ENCODE peak calls at places on chromosome 21, in six cellular contexts. J is H9, Z is IMR-90, O is neuronal stem cell, U is trophoblast cell, X is mesenchymal stem cell. C is an unnamed sample.

GRCh38 chr21:40672602-40673001 is 174.4 kb downstream of the DSCAM start:
- DNase-seq in X (no peak), O (no peak), U (no peak), J (no peak), Z (no peak), C (no peak)

GRCh38 chr21:38308010-38308784 is 51.4 kb downstream of the KCNJ15 start:
- DNase-seq in U (no peak), O (no peak), Z (peak; percentile 12), J (no peak), X (peak; percentile 69), C (no peak)

GRCh38 chr21:25421327-25422028 is 185.8 kb downstream of the MRPL39 start:
- DNase-seq in O (peak; percentile 20), J (peak; percentile 44), Z (peak; percentile 68), X (peak; percentile 3), U (peak; percentile 8), C (peak; percentile 77)

GRCh38 chr21:20646431-20646830 is 351.8 kb upstream of the NCAM2 start:
- DNase-seq in Z (no peak), O (no peak), J (no peak), U (no peak), X (no peak), C (no peak)

GRCh38 chr21:40178726-40179125 is 311.5 kb downstream of the PCP4 start:
- DNase-seq in U (no peak), X (no peak), Z (no peak), O (no peak), J (no peak), C (no peak)

GRCh38 chr21:37393030-37393429 is 26.5 kb downstream of the DYRK1A start:
- DNase-seq in O (no peak), X (no peak), Z (no peak), J (no peak), U (no peak), C (no peak)

GRCh38 chr21:21232320-21232719 is 234.1 kb downstream of the NCAM2 start:
- DNase-seq in Z (peak; percentile 71), J (no peak), X (peak; percentile 45), O (peak; percentile 32), U (peak; percentile 26), C (peak; percentile 31)

GRCh38 chr21:28669978-28670377 is 322.7 kb downstream of the LTN1 start:
- DNase-seq in J (no peak), O (no peak), X (no peak), U (no peak), Z (no peak), C (no peak)

GRCh38 chr21:29656504-29657227 is 283.1 kb downstream of the GRIK1 start:
- DNase-seq in Z (peak; percentile 85), J (no peak), U (peak; percentile 20), O (no peak), X (peak; percentile 83), C (peak; percentile 16)

GRCh38 chr21:44053567-44053966 is 41.5 kb downstream of the TRAPPC10 start:
- DNase-seq in U (no peak), J (no peak), O (no peak), X (no peak), Z (no peak), C (no peak)

GRCh38 chr21:24023402-24023801 is 1583.9 kb downstream of the MRPL39 start:
- DNase-seq in X (no peak), J (no peak), O (no peak), Z (peak; percentile 22), U (no peak), C (no peak)

GRCh38 chr21:9008636-9009035 is 1512.7 kb upstream of the TPTE start:
- DNase-seq in O (no peak), U (no peak), Z (no peak), J (no peak), X (no peak), C (no peak)

GRCh38 chr21:36235058-36235582 is 78.5 kb downstream of the DOP1B start:
- DNase-seq in X (no peak), J (no peak), O (no peak), U (peak; percentile 95), Z (no peak), C (peak; percentile 83)

GRCh38 chr21:25273945-25274344 is 333.3 kb downstream of the MRPL39 start:
- DNase-seq in U (no peak), O (no peak), Z (no peak), X (no peak), J (no peak), C (no peak)

GRCh38 chr21:43287974-43288755 is 119.4 kb downstream of the CRYAA start:
- DNase-seq in Z (no peak), X (no peak), J (no peak), O (no peak), U (peak; percentile 75), C (no peak)

GRCh38 chr21:17270234-17270633 is 242.6 kb upstream of the CXADR start:
- DNase-seq in X (peak; percentile 7), O (no peak), Z (peak; percentile 31), U (peak; percentile 48), J (no peak), C (peak; percentile 49)

GRCh38 chr21:43868461-43868860 is 3.4 kb downstream of the AGPAT3 start:
- DNase-seq in X (no peak), O (no peak), J (no peak), U (no peak), Z (no peak), C (no peak)

GRCh38 chr21:38817371-38818335 is 11.9 kb downstream of the ETS2 start:
- DNase-seq in U (peak; percentile 40), O (no peak), Z (peak; percentile 79), J (no peak), X (peak; percentile 89), C (no peak)

GRCh38 chr21:17925900-17926299 is 106.7 kb upstream of the C21orf91 start:
- DNase-seq in O (no peak), Z (peak; percentile 24), J (no peak), U (peak; percentile 59), X (peak; percentile 52), C (peak; percentile 43)

GRCh38 chr21:41121785-41122415 is 46.1 kb upstream of the BACE2 start:
- DNase-seq in O (peak; percentile 78), J (peak; percentile 87), Z (peak; percentile 63), X (no peak), U (peak; percentile 98), C (peak; percentile 90)

GRCh38 chr21:14890141-14890540 is 174.7 kb downstream of the NRIP1 start:
- DNase-seq in Z (no peak), U (peak; percentile 96), O (no peak), J (no peak), X (no peak), C (no peak)

GRCh38 chr21:35234725-35235124 is 185.6 kb upstream of the RUNX1 start:
- DNase-seq in O (no peak), X (peak; percentile 36), J (no peak), U (no peak), Z (no peak), C (no peak)

GRCh38 chr21:15421521-15421920 is 308.3 kb upstream of the USP25 start:
- DNase-seq in X (no peak), O (no peak), J (no peak), U (no peak), Z (no peak), C (no peak)

GRCh38 chr21:39518845-39519205 is 67.1 kb downstream of the SH3BGR start:
- DNase-seq in X (no peak), Z (no peak), U (peak; percentile 39), O (no peak), J (no peak), C (no peak)

GRCh38 chr21:36803801-36804452 is 105.0 kb downstream of the SIM2 start:
- DNase-seq in O (no peak), X (no peak), U (no peak), Z (no peak), J (no peak), C (peak; percentile 47)

GRCh38 chr21:43771199-43771675 is 4.9 kb downstream of the CSTB start:
- DNase-seq in U (peak; percentile 21), O (no peak), J (no peak), X (peak; percentile 31), Z (no peak), C (no peak)

DNA sequence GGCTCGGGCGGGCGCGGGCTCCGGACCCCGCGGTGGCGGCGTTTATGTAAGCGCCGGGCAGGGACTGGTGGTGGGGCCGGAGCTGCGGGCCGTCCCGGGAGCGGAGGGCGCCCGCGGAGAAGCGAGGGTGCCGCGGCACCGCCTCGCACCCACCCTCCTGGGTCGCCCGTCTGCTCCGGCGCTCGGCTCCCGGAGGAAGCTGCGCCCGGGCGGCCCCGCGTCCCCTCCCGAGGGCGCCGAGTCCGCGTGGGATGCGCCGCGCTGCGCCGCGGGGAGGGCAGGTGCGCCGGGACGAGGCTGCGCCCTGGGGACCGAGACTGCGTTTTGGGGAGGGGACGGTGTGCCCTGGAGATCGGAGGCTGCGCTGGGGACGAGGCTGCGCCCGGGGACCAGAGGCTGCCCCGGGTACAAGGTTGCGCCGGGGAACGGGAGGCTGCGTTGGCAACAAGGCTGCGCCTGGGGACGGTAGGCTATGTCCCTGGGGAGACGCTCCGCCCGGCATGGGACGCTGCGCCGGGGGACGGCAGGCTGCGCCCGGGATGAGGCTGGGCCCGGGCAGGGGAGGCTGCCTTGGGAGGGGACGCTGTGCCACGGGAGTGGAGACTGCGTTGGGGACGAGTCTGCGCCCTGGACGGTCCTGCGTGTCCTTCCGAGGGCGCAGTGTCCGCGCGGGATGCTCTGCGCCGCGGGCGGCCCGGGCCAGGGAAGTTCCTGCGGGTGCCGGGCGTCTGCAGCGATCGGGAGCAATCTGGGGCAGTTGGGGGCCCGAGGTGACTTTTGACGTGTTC is 632 bp downstream of the ADARB1 start:
- DNase-seq in X (peak; percentile 59), O (peak; percentile 39), U (peak; percentile 63), Z (no peak), J (peak; percentile 50), C (peak; percentile 52)
- H4K8ac ChIP-seq in X (peak overlapping the region; percentile 48), O (no peak overlapping the region), U (peak overlapping the region; percentile 67), Z (peak overlapping the region; percentile 48), J (no peak overlapping the region), C (no peak overlapping the region)

GRCh38 chr21:22981819-22982218 is 1983.6 kb downstream of the NCAM2 start:
- DNase-seq in O (no peak), U (no peak), X (no peak), Z (no peak), J (peak; percentile 24), C (no peak)
- H4K8ac ChIP-seq in O (no peak overlapping the region), U (no peak overlapping the region), X (no peak overlapping the region), Z (no peak overlapping the region), J (no peak overlapping the region), C (no peak overlapping the region)

GRCh38 chr21:34202553-34203332 is 129.4 kb downstream of the MRPS6 start:
- DNase-seq in Z (no peak), U (peak; percentile 59), J (peak; percentile 68), O (peak; percentile 54), X (peak; percentile 76), C (peak; percentile 92)
- H4K8ac ChIP-seq in Z (peak overlapping the region; percentile 2), U (peak overlapping the region; percentile 94), J (no peak overlapping the region), O (peak overlapping the region; percentile 57), X (peak overlapping the region; percentile 99), C (no peak overlapping the region)

DNA sequence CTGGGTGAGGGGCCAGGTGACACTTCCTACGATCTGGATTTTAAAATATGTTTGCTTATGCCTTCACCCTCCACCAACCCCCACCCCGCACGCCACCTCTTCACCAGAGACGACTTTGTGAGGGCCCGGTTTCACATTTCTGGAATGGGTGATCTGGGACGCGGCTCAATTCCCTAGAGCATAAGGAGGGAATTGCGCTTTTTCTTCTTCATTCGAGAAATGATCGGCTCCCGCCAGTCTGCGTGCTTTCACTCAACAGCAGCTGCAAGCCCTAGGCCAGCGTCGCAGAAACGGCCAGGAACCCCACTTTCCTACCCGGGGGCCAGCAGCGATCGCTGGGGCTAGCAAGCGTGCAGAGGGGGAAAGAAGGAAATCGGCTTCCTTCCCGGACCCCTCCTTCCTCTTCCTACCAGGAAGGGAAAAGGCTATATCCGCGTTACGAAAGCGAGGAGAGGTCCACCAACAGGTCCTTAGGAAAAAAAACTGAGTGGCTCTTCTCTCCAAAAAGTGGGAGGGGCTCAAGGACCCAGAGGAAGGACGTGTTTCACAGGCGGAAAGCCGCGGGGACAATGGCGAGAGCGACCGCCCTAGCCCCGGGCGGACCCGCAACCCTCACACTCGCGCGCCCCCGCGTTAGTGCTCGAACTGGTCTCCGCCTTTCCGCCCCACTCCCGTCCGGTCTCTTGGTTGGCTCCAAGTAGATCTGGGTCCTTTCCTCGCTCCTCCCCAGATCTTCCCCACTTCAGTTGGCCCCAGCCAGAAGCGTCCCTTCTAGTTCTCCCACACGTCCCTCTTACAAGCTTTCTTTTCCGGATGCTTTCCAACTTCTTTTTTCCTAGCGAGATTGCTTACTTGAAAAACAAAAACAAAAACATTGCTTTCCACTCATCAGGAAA is 1.1 kb upstream of the ADAMTS1 start:
- DNase-seq in X (peak; percentile 87), U (peak; percentile 91), O (peak; percentile 58), J (peak; percentile 81), Z (peak; percentile 82), C (peak; percentile 88)
- H4K8ac ChIP-seq in X (peak overlapping the region; percentile 66), U (peak overlapping the region; percentile 94), O (no peak overlapping the region), J (no peak overlapping the region), Z (peak overlapping the region; percentile 94), C (peak overlapping the region; percentile 87)

C was measured in mesendoderm.